ENCODE peak calls at places on chromosomes 5 and 9, in five cellular contexts. T, Y, W, O and Z are unnamed samples.

GRCh38 chr9:99264070-99264469 is 42.0 kb downstream of the SEC61B start:
- DNase-seq in T (no peak), Y (no peak), W (no peak), O (no peak), Z (no peak)

GRCh38 chr5:126676195-126676624 is 75.5 kb downstream of the PHAX start:
- DNase-seq in T (peak), Y (peak), W (no peak), O (peak), Z (peak)

GRCh38 chr5:3891118-3891517 is 295.5 kb downstream of the IRX1 start:
- DNase-seq in T (no peak), Y (no peak), W (no peak), O (no peak), Z (no peak)

GRCh38 chr9:89984214-89984613 is 379.4 kb downstream of the GADD45G start:
- DNase-seq in T (no peak), Y (no peak), W (no peak), O (no peak), Z (no peak)

GRCh38 chr9:89493181-89493580 is 4.7 kb downstream of the SEMA4D start:
- DNase-seq in T (no peak), Y (no peak), W (no peak), O (no peak), Z (no peak)

GRCh38 chr5:157545911-157546310 is 29.7 kb downstream of the ADAM19 start:
- DNase-seq in T (no peak), Y (no peak), W (no peak), O (no peak), Z (no peak)

GRCh38 chr9:133443982-133444381 is 15.8 kb upstream of the CACFD1 start:
- DNase-seq in T (no peak), Y (no peak), W (no peak), O (no peak), Z (no peak)

GRCh38 chr5:119166026-119166425 is 95.1 kb downstream of the DMXL1 start:
- DNase-seq in T (no peak), Y (no peak), W (no peak), O (no peak), Z (no peak)

GRCh38 chr5:73188764-73189521 is 15.9 kb downstream of the TMEM174 start:
- DNase-seq in T (no peak), Y (no peak), W (no peak), O (no peak), Z (no peak)

DNA sequence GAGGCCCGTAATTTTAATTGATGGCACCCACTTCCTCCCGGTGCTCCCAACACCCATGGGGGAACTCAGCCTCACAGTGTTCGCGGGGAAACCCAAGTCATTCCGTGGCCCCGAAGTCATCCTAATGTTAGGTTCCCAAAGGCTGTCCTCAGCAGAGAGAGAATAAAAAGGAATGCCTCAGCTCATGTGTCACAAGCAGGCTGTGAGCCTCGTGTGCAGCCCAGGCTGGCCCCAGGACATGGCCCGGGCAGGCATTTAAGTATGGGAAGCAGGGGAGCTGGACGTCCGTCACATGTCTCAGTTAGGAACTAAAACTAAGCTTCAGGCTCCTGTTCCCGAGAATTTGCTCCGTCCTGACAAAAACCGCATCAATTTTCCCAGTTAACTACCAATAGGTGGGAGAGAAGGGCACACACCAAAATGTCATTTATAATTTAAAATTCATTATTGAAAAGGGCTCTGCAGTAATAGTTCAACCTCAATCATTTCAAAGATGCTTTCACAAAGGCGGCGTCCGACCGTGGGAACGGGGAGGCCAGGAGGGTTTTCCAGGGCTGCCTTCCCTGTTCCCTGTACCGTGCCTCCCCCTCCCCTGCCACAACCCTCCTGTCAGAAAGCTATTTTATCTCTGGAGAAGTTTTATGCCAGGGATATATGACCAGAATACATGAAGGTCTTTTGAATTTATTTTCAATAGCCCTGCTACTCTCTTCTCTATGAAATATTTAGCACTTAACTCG is 137.3 kb downstream of the FSTL4 start:
- DNase-seq in T (no peak), Y (no peak), W (no peak), O (no peak), Z (no peak)
- TF ChIP-seq POLR2A in T (no peak), Y (no peak), W (no peak), O (no peak), Z (no peak)

GRCh38 chr5:171601266-171601881 is 181.9 kb downstream of the FGF18 start:
- DNase-seq in T (no peak), Y (no peak), W (no peak), O (no peak), Z (no peak)
- H3K27ac ChIP-seq in T (no peak), Y (no peak), W (peak), O (no peak), Z (no peak)

DNA sequence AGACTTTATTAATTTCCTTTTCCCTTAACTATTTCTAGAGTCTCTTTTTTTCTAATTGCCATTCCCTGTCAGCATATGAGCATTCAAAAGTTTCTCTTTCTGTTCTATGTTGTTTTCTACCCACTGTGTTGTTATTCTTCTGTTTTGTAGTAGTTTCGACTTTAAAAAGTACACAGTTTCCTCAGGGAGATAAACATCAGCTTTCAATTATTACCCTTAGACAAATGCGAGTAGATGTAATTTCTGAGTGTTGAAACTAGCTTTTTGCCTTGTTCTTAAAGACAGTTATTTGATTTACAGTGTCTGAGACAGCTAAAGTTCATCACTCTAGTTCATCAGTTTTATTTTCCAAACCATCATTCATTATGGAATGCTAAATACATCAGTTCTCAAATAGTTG is 19.5 kb downstream of the MTREX start:
- DNase-seq in T (no peak), Y (no peak), W (no peak), O (no peak), Z (no peak)
- TF ChIP-seq CTCF in T (no peak), Y (no peak), W (no peak), O (no peak), Z (no peak)

DNA sequence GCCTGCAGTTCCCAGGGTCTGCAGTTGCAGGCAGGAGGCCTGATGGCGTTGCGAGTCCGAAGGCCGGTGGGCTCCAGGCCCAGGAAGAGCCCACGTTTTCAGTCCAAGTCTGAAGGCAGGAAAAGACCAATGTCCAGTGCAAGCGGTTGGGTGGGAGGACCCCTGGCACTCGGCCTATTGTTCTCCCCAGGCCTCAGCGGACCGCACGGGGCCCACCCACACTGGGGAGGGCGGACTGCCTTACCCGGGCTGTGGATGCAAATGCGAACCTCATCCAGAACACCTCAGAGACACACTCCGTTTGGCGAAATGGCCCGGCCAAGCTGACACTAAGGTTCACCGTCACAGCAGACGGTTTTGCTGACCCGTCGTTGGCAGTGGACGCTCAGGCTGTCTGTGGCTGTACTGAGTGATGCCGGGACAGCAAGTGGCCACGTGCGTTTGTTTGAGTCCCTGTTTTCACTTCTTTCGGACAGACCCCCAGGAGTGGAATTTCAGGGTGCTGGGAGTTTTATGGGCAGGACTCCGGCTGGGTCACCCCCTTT is 10.2 kb upstream of the SEC16A start:
- DNase-seq in T (no peak), Y (no peak), W (no peak), O (no peak), Z (no peak)
- TF ChIP-seq POLR2A in T (no peak), Y (no peak), W (no peak), O (no peak), Z (no peak)